ENCODE peak calls at places on chromosomes 7 and 10, in ten cellular contexts. V is stimulated activated effector memory CD8-positive, alpha-beta T cell treated with anti-CD3 and anti-CD28 coated beads, Interleukin-12 subunit alpha, Interleukin-12 subunit beta, amount 100 ng/mL, for 72 hours; O is thoracic aorta; M is GM12891; T is AG04450; P is B cell; J is Kasumi-1; R is A549; D is sciatic nerve; K is caudate nucleus. H is an unnamed sample.

GRCh38 chr10:89115876-89116627 is 91.1 kb downstream of the CH25H start:
- DNase-seq in V (no peak), O (no peak), M (no peak), T (no peak), P (no peak), J (peak), R (peak), D (no peak), K (no peak), H (no peak)

GRCh38 chr10:62501547-62501946 is 127.4 kb downstream of the ZNF365 start:
- DNase-seq in V (no peak), O (no peak), M (no peak), T (no peak), P (no peak), J (no peak), R (no peak), D (no peak), K (no peak), H (no peak)

GRCh38 chr10:33616921-33617320 is 282.5 kb upstream of the NRP1 start:
- DNase-seq in V (no peak), O (no peak), M (no peak), T (no peak), P (no peak), J (no peak), R (no peak), D (no peak), K (no peak), H (no peak)

GRCh38 chr10:31350891-31351290 is 31.9 kb downstream of the ZEB1 start:
- DNase-seq in V (no peak), O (no peak), M (no peak), T (no peak), P (no peak), J (no peak), R (no peak), D (no peak), K (no peak), H (no peak)

GRCh38 chr7:149736478-149737360 is 36.7 kb downstream of the ZNF467 start:
- DNase-seq in V (no peak), O (no peak), M (no peak), T (no peak), P (no peak), J (peak), R (no peak), D (no peak), K (no peak), H (no peak)

GRCh38 chr7:139619367-139619657 is 95.8 kb downstream of the CLEC2L start:
- DNase-seq in V (no peak), O (no peak), M (no peak), T (peak), P (no peak), J (no peak), R (no peak), D (no peak), K (no peak), H (no peak)

GRCh38 chr7:25028370-25028971 is 48.5 kb upstream of the OSBPL3 start:
- DNase-seq in V (no peak), O (no peak), M (no peak), T (peak), P (no peak), J (no peak), R (no peak), D (no peak), K (no peak), H (peak)

GRCh38 chr7:92720604-92721350 is 115.6 kb downstream of the CDK6 start:
- DNase-seq in V (no peak), O (no peak), M (no peak), T (no peak), P (no peak), J (no peak), R (no peak), D (no peak), K (no peak), H (no peak)

H was measured in NCI-H1436 treated with DMSO at 0.1 percent for 48 hours.